ENCODE peak calls at places on chromosomes 16 and 17, in five cellular contexts. S is CD8-positive, alpha-beta T cell; M is ovary; E is naive thymus-derived CD4-positive, alpha-beta T cell; U is CD4-positive, alpha-beta memory T cell. Q is an unnamed sample. For H3K9me3, the result is how much of the 10 kb centered on the place peaks cover.

GRCh38 chr17:69228576-69228975 is at the start of gene ABCA10:
- DNase-seq in S (no peak), M (no peak), E (no peak), U (no peak), Q (no peak)

GRCh38 chr16:1865902-1866690 is 5.9 kb downstream of the MEIOB start:
- DNase-seq in S (no peak), M (no peak), E (no peak), U (no peak), Q (no peak)

GRCh38 chr16:83533193-83533592 is 274.6 kb upstream of the HSBP1 start:
- DNase-seq in S (no peak), M (no peak), E (no peak), U (no peak), Q (no peak)

GRCh38 chr17:59121901-59122480 is 15.3 kb upstream of the TRIM37 start:
- DNase-seq in S (no peak), M (no peak), E (no peak), U (no peak), Q (no peak)

GRCh38 chr16:50603206-50604064 is 55.2 kb downstream of the NKD1 start:
- DNase-seq in S (no peak), M (peak), E (no peak), U (no peak), Q (no peak)

GRCh38 chr17:65294184-65294719 is 157.1 kb downstream of the RGS9 start:
- DNase-seq in S (peak), M (peak), E (peak), U (peak), Q (peak)

GRCh38 chr17:19009970-19010369 is 5.4 kb upstream of the FAM83G start:
- DNase-seq in S (no peak), M (no peak), E (no peak), U (no peak), Q (no peak)

GRCh38 chr16:20966746-20967145 is 66.2 kb downstream of the LYRM1 start:
- DNase-seq in S (no peak), M (no peak), E (no peak), U (no peak), Q (no peak)

GRCh38 chr17:77458202-77459017 is 317.6 kb downstream of the SEC14L1 start:
- DNase-seq in S (no peak), M (no peak), E (no peak), U (peak), Q (no peak)

GRCh38 chr17:59287452-59287851 is 44.0 kb upstream of the YPEL2 start:
- DNase-seq in S (no peak), M (no peak), E (no peak), U (no peak), Q (no peak)

GRCh38 chr16:68746951-68747350 is 9.9 kb downstream of the CDH1 start:
- DNase-seq in S (no peak), M (no peak), E (no peak), U (no peak), Q (no peak)

GRCh38 chr16:90046122-90046970 is 27.1 kb upstream of the DBNDD1 start:
- DNase-seq in S (no peak), M (no peak), E (no peak), U (no peak), Q (no peak)

GRCh38 chr16:84404936-84405640 is 36.8 kb downstream of the ATP2C2 start:
- DNase-seq in S (no peak), M (no peak), E (no peak), U (no peak), Q (no peak)

GRCh38 chr16:89093602-89094251 is at the start of gene ACSF3:
- DNase-seq in S (peak), M (peak), E (peak), U (peak), Q (peak)

GRCh38 chr16:24610421-24610765 is 71.0 kb downstream of the RBBP6 start:
- DNase-seq in S (no peak), M (peak), E (no peak), U (no peak), Q (no peak)

GRCh38 chr17:12024332-12024731 is 3.7 kb downstream of the MAP2K4 start:
- DNase-seq in S (no peak), M (no peak), E (no peak), U (no peak), Q (no peak)

GRCh38 chr16:48062681-48063080 is 93.1 kb downstream of the ABCC12 start:
- DNase-seq in S (no peak), M (no peak), E (no peak), U (no peak), Q (no peak)

GRCh38 chr17:4026255-4026654 is 62.0 kb upstream of the ATP2A3 start:
- DNase-seq in S (no peak), M (no peak), E (no peak), U (no peak), Q (no peak)
- H3K9me3 ChIP-seq in S (under half), M (under half), E (under half), U (under half), Q (under half)

GRCh38 chr16:848510-849253 is 48.1 kb upstream of the GNG13 start:
- DNase-seq in S (no peak), M (no peak), E (no peak), U (no peak), Q (no peak)
- H3K9me3 ChIP-seq in S (under half), M (under half), E (under half), U (under half), Q (under half)

GRCh38 chr16:35564148-35564547 is 2104.7 kb downstream of the TP53TG3F start:
- DNase-seq in S (no peak), M (no peak), E (no peak), U (no peak), Q (no peak)

GRCh38 chr16:35561346-35561745 is 2101.9 kb downstream of the TP53TG3F start:
- DNase-seq in S (no peak), M (no peak), E (no peak), U (no peak), Q (no peak)

GRCh38 chr16:35562919-35563318 is 2103.5 kb downstream of the TP53TG3F start:
- DNase-seq in S (no peak), M (no peak), E (no peak), U (no peak), Q (no peak)

GRCh38 chr16:35560637-35560984 is 2101.2 kb downstream of the TP53TG3F start:
- DNase-seq in S (no peak), M (no peak), E (no peak), U (no peak), Q (no peak)

DNA sequence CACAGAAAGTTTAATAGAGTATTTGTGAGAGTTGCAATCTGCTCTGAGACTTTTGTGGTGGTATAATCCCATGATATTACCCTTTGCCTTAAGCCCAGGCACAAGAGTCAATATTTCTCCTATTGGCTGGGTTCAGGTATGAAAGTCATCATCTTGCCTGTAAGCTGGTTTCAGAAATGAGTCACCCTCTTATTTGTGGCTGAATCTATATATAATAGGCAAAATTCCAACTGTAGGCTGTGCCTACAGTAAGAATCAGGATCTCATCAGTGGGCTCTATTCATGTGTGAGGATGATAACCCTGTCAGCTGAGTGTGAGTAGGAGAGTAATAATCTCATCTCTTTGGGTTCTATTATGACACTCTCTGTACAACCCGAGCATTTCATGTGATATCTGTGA is 2103.1 kb downstream of the TP53TG3F start:
- DNase-seq in S (no peak), M (no peak), E (no peak), U (no peak), Q (no peak)
- H3K9me3 ChIP-seq in S (under half), M (under half), E (under half), U (under half), Q (under half)

GRCh38 chr17:8701221-8701620 is 43.4 kb downstream of the CCDC42 start:
- DNase-seq in S (no peak), M (no peak), E (no peak), U (no peak), Q (no peak)
- H3K9me3 ChIP-seq in S (under half), M (under half), E (under half), U (under half), Q (under half)

DNA sequence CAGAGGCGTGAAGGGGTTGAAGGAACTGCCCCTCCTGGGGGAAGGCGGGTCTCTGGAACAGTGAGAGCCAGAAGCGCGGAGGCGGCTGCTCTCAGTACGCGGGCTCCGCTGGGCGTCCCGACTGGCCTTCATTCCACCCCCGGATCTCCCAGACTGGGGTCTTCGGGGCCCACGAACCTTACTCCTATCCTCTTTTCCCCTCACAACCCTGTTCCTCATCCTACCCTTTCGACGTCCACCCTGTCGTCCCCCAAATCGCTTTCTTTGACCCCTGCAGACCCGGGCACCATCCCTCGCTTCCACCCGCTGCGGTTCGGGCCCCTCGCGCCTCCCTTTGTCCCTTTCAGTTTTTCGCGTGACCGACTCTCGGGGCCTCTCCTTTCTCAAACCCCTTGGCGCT is 2114.6 kb downstream of the TP53TG3F start:
- DNase-seq in S (no peak), M (no peak), E (no peak), U (no peak), Q (no peak)
- H3K9me3 ChIP-seq in S (under half), M (under half), E (under half), U (under half), Q (under half)

GRCh38 chr16:75710344-75710743 is 9.1 kb upstream of the DUXB start:
- DNase-seq in S (no peak), M (no peak), E (no peak), U (no peak), Q (no peak)
- H3K9me3 ChIP-seq in S (under half), M (under half), E (under half), U (under half), Q (under half)

GRCh38 chr17:55482591-55483389 is 28.5 kb downstream of the SMIM36 start:
- DNase-seq in S (no peak), M (no peak), E (no peak), U (no peak), Q (no peak)
- H3K9me3 ChIP-seq in S (under half), M (under half), E (under half), U (under half), Q (under half)

GRCh38 chr16:63938661-63939060 is 1183.2 kb downstream of the CDH11 start:
- DNase-seq in S (no peak), M (no peak), E (no peak), U (no peak), Q (no peak)
- H3K9me3 ChIP-seq in S (under half), M (under half), E (under half), U (under half), Q (under half)

GRCh38 chr16:75147968-75148310 is 385 bp upstream of the ZFP1 start:
- DNase-seq in S (no peak), M (no peak), E (no peak), U (no peak), Q (no peak)

GRCh38 chr16:75152635-75153034 is 4.3 kb downstream of the ZFP1 start:
- DNase-seq in S (no peak), M (no peak), E (no peak), U (no peak), Q (no peak)

GRCh38 chr16:75151798-75152197 is 3.5 kb downstream of the ZFP1 start:
- DNase-seq in S (no peak), M (no peak), E (no peak), U (no peak), Q (no peak)

GRCh38 chr16:75148311-75149195 is at the start of gene ZFP1:
- DNase-seq in S (peak), M (peak), E (peak), U (peak), Q (peak)
- H3K9me3 ChIP-seq in S (under half), M (under half), E (under half), U (under half), Q (under half)

Q was measured in T-helper 17 cell.